ENCODE peak calls at places on chromosomes 7 and 10, in ten cellular contexts. One of them, this sample, is unnamed.

GRCh38 chr10:132457328-132458070 is 60.5 kb downstream of the PWWP2B start:
- DNase-seq in NCI-H2081 treated with DMSO at 0.1 percent for 48 hours: no peak
- DNase-seq in GM23248: no peak
- DNase-seq in NCI-H748 treated with DMSO at 0.1 percent for 48 hours: no peak
- DNase-seq in posterior cingulate gyrus: no peak
- DNase-seq in HL-60: peak; percentile 53
- DNase-seq in CD4-positive, alpha-beta memory T cell: no peak
- DNase-seq in hepatocyte: no peak
- DNase-seq in activated naive CD4-positive, alpha-beta T cell treated with Interleukin-2 at 50 U/mL for 16 hours: no peak
- DNase-seq in heart right ventricle: peak; percentile 10
- DNase-seq in this sample: peak; percentile 63

GRCh38 chr7:51292596-51292995 is 24.0 kb downstream of the COBL start:
- DNase-seq in NCI-H2081 treated with DMSO at 0.1 percent for 48 hours: no peak
- DNase-seq in GM23248: no peak
- DNase-seq in NCI-H748 treated with DMSO at 0.1 percent for 48 hours: no peak
- DNase-seq in posterior cingulate gyrus: no peak
- DNase-seq in HL-60: no peak
- DNase-seq in CD4-positive, alpha-beta memory T cell: no peak
- DNase-seq in hepatocyte: no peak
- DNase-seq in activated naive CD4-positive, alpha-beta T cell treated with Interleukin-2 at 50 U/mL for 16 hours: no peak
- DNase-seq in heart right ventricle: no peak
- DNase-seq in this sample: no peak

GRCh38 chr7:124723012-124723411 is 42.6 kb downstream of the GPR37 start:
- DNase-seq in NCI-H2081 treated with DMSO at 0.1 percent for 48 hours: no peak
- DNase-seq in GM23248: no peak
- DNase-seq in NCI-H748 treated with DMSO at 0.1 percent for 48 hours: no peak
- DNase-seq in posterior cingulate gyrus: no peak
- DNase-seq in HL-60: no peak
- DNase-seq in CD4-positive, alpha-beta memory T cell: no peak
- DNase-seq in hepatocyte: no peak
- DNase-seq in activated naive CD4-positive, alpha-beta T cell treated with Interleukin-2 at 50 U/mL for 16 hours: no peak
- DNase-seq in heart right ventricle: no peak
- DNase-seq in this sample: no peak

GRCh38 chr7:89133357-89133756 is 337.8 kb upstream of the TEX47 start:
- DNase-seq in NCI-H2081 treated with DMSO at 0.1 percent for 48 hours: no peak
- DNase-seq in GM23248: no peak
- DNase-seq in NCI-H748 treated with DMSO at 0.1 percent for 48 hours: no peak
- DNase-seq in posterior cingulate gyrus: no peak
- DNase-seq in HL-60: no peak
- DNase-seq in CD4-positive, alpha-beta memory T cell: no peak
- DNase-seq in hepatocyte: no peak
- DNase-seq in activated naive CD4-positive, alpha-beta T cell treated with Interleukin-2 at 50 U/mL for 16 hours: no peak
- DNase-seq in heart right ventricle: no peak
- DNase-seq in this sample: no peak

GRCh38 chr10:95339863-95340262 is 49.1 kb upstream of the PDLIM1 start:
- DNase-seq in NCI-H2081 treated with DMSO at 0.1 percent for 48 hours: no peak
- DNase-seq in GM23248: no peak
- DNase-seq in NCI-H748 treated with DMSO at 0.1 percent for 48 hours: no peak
- DNase-seq in posterior cingulate gyrus: no peak
- DNase-seq in HL-60: no peak
- DNase-seq in CD4-positive, alpha-beta memory T cell: no peak
- DNase-seq in hepatocyte: no peak
- DNase-seq in activated naive CD4-positive, alpha-beta T cell treated with Interleukin-2 at 50 U/mL for 16 hours: no peak
- DNase-seq in heart right ventricle: no peak
- DNase-seq in this sample: no peak

GRCh38 chr7:131606346-131607290 is 50.2 kb upstream of the PODXL start:
- DNase-seq in NCI-H2081 treated with DMSO at 0.1 percent for 48 hours: no peak
- DNase-seq in GM23248: peak; percentile 25
- DNase-seq in NCI-H748 treated with DMSO at 0.1 percent for 48 hours: no peak
- DNase-seq in posterior cingulate gyrus: no peak
- DNase-seq in HL-60: peak; percentile 56
- DNase-seq in CD4-positive, alpha-beta memory T cell: no peak
- DNase-seq in hepatocyte: no peak
- DNase-seq in activated naive CD4-positive, alpha-beta T cell treated with Interleukin-2 at 50 U/mL for 16 hours: peak; percentile 2
- DNase-seq in heart right ventricle: no peak
- DNase-seq in this sample: no peak

GRCh38 chr7:158410720-158411119 is 176.9 kb downstream of the PTPRN2 start:
- DNase-seq in NCI-H2081 treated with DMSO at 0.1 percent for 48 hours: no peak
- DNase-seq in GM23248: no peak
- DNase-seq in NCI-H748 treated with DMSO at 0.1 percent for 48 hours: no peak
- DNase-seq in posterior cingulate gyrus: no peak
- DNase-seq in HL-60: no peak
- DNase-seq in CD4-positive, alpha-beta memory T cell: no peak
- DNase-seq in hepatocyte: no peak
- DNase-seq in activated naive CD4-positive, alpha-beta T cell treated with Interleukin-2 at 50 U/mL for 16 hours: no peak
- DNase-seq in heart right ventricle: no peak
- DNase-seq in this sample: no peak

GRCh38 chr7:17815318-17815717 is 125.0 kb downstream of the SNX13 start:
- DNase-seq in NCI-H2081 treated with DMSO at 0.1 percent for 48 hours: no peak
- DNase-seq in GM23248: no peak
- DNase-seq in NCI-H748 treated with DMSO at 0.1 percent for 48 hours: no peak
- DNase-seq in posterior cingulate gyrus: no peak
- DNase-seq in HL-60: no peak
- DNase-seq in CD4-positive, alpha-beta memory T cell: no peak
- DNase-seq in hepatocyte: no peak
- DNase-seq in activated naive CD4-positive, alpha-beta T cell treated with Interleukin-2 at 50 U/mL for 16 hours: no peak
- DNase-seq in heart right ventricle: no peak
- DNase-seq in this sample: no peak

GRCh38 chr7:60706-61105 is 131.7 kb upstream of the FAM20C start:
- DNase-seq in NCI-H2081 treated with DMSO at 0.1 percent for 48 hours: no peak
- DNase-seq in GM23248: no peak
- DNase-seq in NCI-H748 treated with DMSO at 0.1 percent for 48 hours: no peak
- DNase-seq in posterior cingulate gyrus: peak; percentile 11
- DNase-seq in HL-60: no peak
- DNase-seq in CD4-positive, alpha-beta memory T cell: no peak
- DNase-seq in hepatocyte: no peak
- DNase-seq in activated naive CD4-positive, alpha-beta T cell treated with Interleukin-2 at 50 U/mL for 16 hours: no peak
- DNase-seq in heart right ventricle: no peak
- DNase-seq in this sample: no peak

GRCh38 chr7:768881-769504 is 41.9 kb upstream of the PRKAR1B start:
- DNase-seq in NCI-H2081 treated with DMSO at 0.1 percent for 48 hours: no peak
- DNase-seq in GM23248: no peak
- DNase-seq in NCI-H748 treated with DMSO at 0.1 percent for 48 hours: no peak
- DNase-seq in posterior cingulate gyrus: no peak
- DNase-seq in HL-60: no peak
- DNase-seq in CD4-positive, alpha-beta memory T cell: no peak
- DNase-seq in hepatocyte: peak; percentile 22
- DNase-seq in activated naive CD4-positive, alpha-beta T cell treated with Interleukin-2 at 50 U/mL for 16 hours: no peak
- DNase-seq in heart right ventricle: peak; percentile 60
- DNase-seq in this sample: no peak

GRCh38 chr7:68206946-68207485 is 1210.4 kb downstream of the TYW1 start:
- DNase-seq in NCI-H2081 treated with DMSO at 0.1 percent for 48 hours: no peak
- DNase-seq in GM23248: no peak
- DNase-seq in NCI-H748 treated with DMSO at 0.1 percent for 48 hours: no peak
- DNase-seq in posterior cingulate gyrus: no peak
- DNase-seq in HL-60: no peak
- DNase-seq in CD4-positive, alpha-beta memory T cell: no peak
- DNase-seq in hepatocyte: no peak
- DNase-seq in activated naive CD4-positive, alpha-beta T cell treated with Interleukin-2 at 50 U/mL for 16 hours: no peak
- DNase-seq in heart right ventricle: no peak
- DNase-seq in this sample: no peak

GRCh38 chr7:83149466-83149865 is 13.2 kb downstream of the PCLO start:
- DNase-seq in NCI-H2081 treated with DMSO at 0.1 percent for 48 hours: no peak
- DNase-seq in GM23248: no peak
- DNase-seq in NCI-H748 treated with DMSO at 0.1 percent for 48 hours: no peak
- DNase-seq in posterior cingulate gyrus: no peak
- DNase-seq in HL-60: no peak
- DNase-seq in CD4-positive, alpha-beta memory T cell: no peak
- DNase-seq in hepatocyte: no peak
- DNase-seq in activated naive CD4-positive, alpha-beta T cell treated with Interleukin-2 at 50 U/mL for 16 hours: no peak
- DNase-seq in heart right ventricle: no peak
- DNase-seq in this sample: no peak

GRCh38 chr7:17854297-17855047 is 85.8 kb downstream of the SNX13 start:
- DNase-seq in NCI-H2081 treated with DMSO at 0.1 percent for 48 hours: no peak
- DNase-seq in GM23248: no peak
- DNase-seq in NCI-H748 treated with DMSO at 0.1 percent for 48 hours: no peak
- DNase-seq in posterior cingulate gyrus: no peak
- DNase-seq in HL-60: no peak
- DNase-seq in CD4-positive, alpha-beta memory T cell: no peak
- DNase-seq in hepatocyte: no peak
- DNase-seq in activated naive CD4-positive, alpha-beta T cell treated with Interleukin-2 at 50 U/mL for 16 hours: no peak
- DNase-seq in heart right ventricle: no peak
- DNase-seq in this sample: no peak

GRCh38 chr10:15719062-15719898 is 442 bp downstream of the ITGA8 start:
- DNase-seq in NCI-H2081 treated with DMSO at 0.1 percent for 48 hours: no peak
- DNase-seq in GM23248: peak; percentile 44
- DNase-seq in NCI-H748 treated with DMSO at 0.1 percent for 48 hours: no peak
- DNase-seq in posterior cingulate gyrus: no peak
- DNase-seq in HL-60: no peak
- DNase-seq in CD4-positive, alpha-beta memory T cell: no peak
- DNase-seq in hepatocyte: peak; percentile 47
- DNase-seq in activated naive CD4-positive, alpha-beta T cell treated with Interleukin-2 at 50 U/mL for 16 hours: no peak
- DNase-seq in heart right ventricle: no peak
- DNase-seq in this sample: no peak

GRCh38 chr10:92291921-92292860 is 1.2 kb downstream of the MARCHF5 start:
- DNase-seq in NCI-H2081 treated with DMSO at 0.1 percent for 48 hours: no peak
- DNase-seq in GM23248: peak; percentile 74
- DNase-seq in NCI-H748 treated with DMSO at 0.1 percent for 48 hours: no peak
- DNase-seq in posterior cingulate gyrus: peak; percentile 42
- DNase-seq in HL-60: peak; percentile 67
- DNase-seq in CD4-positive, alpha-beta memory T cell: peak; percentile 28
- DNase-seq in hepatocyte: peak; percentile 70
- DNase-seq in activated naive CD4-positive, alpha-beta T cell treated with Interleukin-2 at 50 U/mL for 16 hours: peak; percentile 39
- DNase-seq in heart right ventricle: peak; percentile 44
- DNase-seq in this sample: peak; percentile 65

GRCh38 chr7:36165802-36166201 is 12.7 kb downstream of the EEPD1 start:
- DNase-seq in NCI-H2081 treated with DMSO at 0.1 percent for 48 hours: no peak
- DNase-seq in GM23248: no peak
- DNase-seq in NCI-H748 treated with DMSO at 0.1 percent for 48 hours: no peak
- DNase-seq in posterior cingulate gyrus: no peak
- DNase-seq in HL-60: no peak
- DNase-seq in CD4-positive, alpha-beta memory T cell: no peak
- DNase-seq in hepatocyte: no peak
- DNase-seq in activated naive CD4-positive, alpha-beta T cell treated with Interleukin-2 at 50 U/mL for 16 hours: no peak
- DNase-seq in heart right ventricle: no peak
- DNase-seq in this sample: no peak

GRCh38 chr10:95881316-95881715 is 26.5 kb upstream of the CC2D2B start:
- DNase-seq in NCI-H2081 treated with DMSO at 0.1 percent for 48 hours: no peak
- DNase-seq in GM23248: no peak
- DNase-seq in NCI-H748 treated with DMSO at 0.1 percent for 48 hours: no peak
- DNase-seq in posterior cingulate gyrus: no peak
- DNase-seq in HL-60: no peak
- DNase-seq in CD4-positive, alpha-beta memory T cell: no peak
- DNase-seq in hepatocyte: no peak
- DNase-seq in activated naive CD4-positive, alpha-beta T cell treated with Interleukin-2 at 50 U/mL for 16 hours: no peak
- DNase-seq in heart right ventricle: no peak
- DNase-seq in this sample: no peak

GRCh38 chr7:28854750-28855074 is 103.4 kb downstream of the TRIL start:
- DNase-seq in NCI-H2081 treated with DMSO at 0.1 percent for 48 hours: no peak
- DNase-seq in GM23248: peak; percentile 27
- DNase-seq in NCI-H748 treated with DMSO at 0.1 percent for 48 hours: no peak
- DNase-seq in posterior cingulate gyrus: no peak
- DNase-seq in HL-60: no peak
- DNase-seq in CD4-positive, alpha-beta memory T cell: no peak
- DNase-seq in hepatocyte: no peak
- DNase-seq in activated naive CD4-positive, alpha-beta T cell treated with Interleukin-2 at 50 U/mL for 16 hours: no peak
- DNase-seq in heart right ventricle: no peak
- DNase-seq in this sample: no peak

GRCh38 chr10:71852335-71852937 is 1.4 kb upstream of the PSAP start:
- DNase-seq in NCI-H2081 treated with DMSO at 0.1 percent for 48 hours: no peak
- DNase-seq in GM23248: no peak
- DNase-seq in NCI-H748 treated with DMSO at 0.1 percent for 48 hours: no peak
- DNase-seq in posterior cingulate gyrus: peak; percentile 48
- DNase-seq in HL-60: peak; percentile 94
- DNase-seq in CD4-positive, alpha-beta memory T cell: no peak
- DNase-seq in hepatocyte: no peak
- DNase-seq in activated naive CD4-positive, alpha-beta T cell treated with Interleukin-2 at 50 U/mL for 16 hours: no peak
- DNase-seq in heart right ventricle: peak; percentile 44
- DNase-seq in this sample: peak; percentile 52

GRCh38 chr7:47475880-47476227 is 106.1 kb downstream of the TNS3 start:
- DNase-seq in NCI-H2081 treated with DMSO at 0.1 percent for 48 hours: no peak
- DNase-seq in GM23248: no peak
- DNase-seq in NCI-H748 treated with DMSO at 0.1 percent for 48 hours: no peak
- DNase-seq in posterior cingulate gyrus: no peak
- DNase-seq in HL-60: no peak
- DNase-seq in CD4-positive, alpha-beta memory T cell: no peak
- DNase-seq in hepatocyte: no peak
- DNase-seq in activated naive CD4-positive, alpha-beta T cell treated with Interleukin-2 at 50 U/mL for 16 hours: no peak
- DNase-seq in heart right ventricle: no peak
- DNase-seq in this sample: no peak

GRCh38 chr7:145398758-145399157 is 562.9 kb upstream of the TPK1 start:
- DNase-seq in NCI-H2081 treated with DMSO at 0.1 percent for 48 hours: no peak
- DNase-seq in GM23248: no peak
- DNase-seq in NCI-H748 treated with DMSO at 0.1 percent for 48 hours: no peak
- DNase-seq in posterior cingulate gyrus: no peak
- DNase-seq in HL-60: no peak
- DNase-seq in CD4-positive, alpha-beta memory T cell: no peak
- DNase-seq in hepatocyte: no peak
- DNase-seq in activated naive CD4-positive, alpha-beta T cell treated with Interleukin-2 at 50 U/mL for 16 hours: no peak
- DNase-seq in heart right ventricle: no peak
- DNase-seq in this sample: no peak

GRCh38 chr10:92901819-92902234 is 53.5 kb downstream of the EXOC6 start:
- DNase-seq in NCI-H2081 treated with DMSO at 0.1 percent for 48 hours: no peak
- DNase-seq in GM23248: no peak
- DNase-seq in NCI-H748 treated with DMSO at 0.1 percent for 48 hours: no peak
- DNase-seq in posterior cingulate gyrus: no peak
- DNase-seq in HL-60: no peak
- DNase-seq in CD4-positive, alpha-beta memory T cell: peak; percentile 83
- DNase-seq in hepatocyte: no peak
- DNase-seq in activated naive CD4-positive, alpha-beta T cell treated with Interleukin-2 at 50 U/mL for 16 hours: peak; percentile 9
- DNase-seq in heart right ventricle: no peak
- DNase-seq in this sample: no peak

GRCh38 chr7:124459101-124460052 is 306.2 kb downstream of the GPR37 start:
- DNase-seq in NCI-H2081 treated with DMSO at 0.1 percent for 48 hours: no peak
- DNase-seq in GM23248: no peak
- DNase-seq in NCI-H748 treated with DMSO at 0.1 percent for 48 hours: no peak
- DNase-seq in posterior cingulate gyrus: no peak
- DNase-seq in HL-60: no peak
- DNase-seq in CD4-positive, alpha-beta memory T cell: no peak
- DNase-seq in hepatocyte: peak; percentile 26
- DNase-seq in activated naive CD4-positive, alpha-beta T cell treated with Interleukin-2 at 50 U/mL for 16 hours: no peak
- DNase-seq in heart right ventricle: no peak
- DNase-seq in this sample: no peak

GRCh38 chr10:43403911-43404674 is 4.9 kb downstream of the HNRNPF start:
- DNase-seq in NCI-H2081 treated with DMSO at 0.1 percent for 48 hours: no peak
- DNase-seq in GM23248: peak; percentile 29
- DNase-seq in NCI-H748 treated with DMSO at 0.1 percent for 48 hours: no peak
- DNase-seq in posterior cingulate gyrus: no peak
- DNase-seq in HL-60: no peak
- DNase-seq in CD4-positive, alpha-beta memory T cell: no peak
- DNase-seq in hepatocyte: no peak
- DNase-seq in activated naive CD4-positive, alpha-beta T cell treated with Interleukin-2 at 50 U/mL for 16 hours: no peak
- DNase-seq in heart right ventricle: no peak
- DNase-seq in this sample: no peak

GRCh38 chr7:94061316-94061715 is 57.2 kb upstream of the BET1 start:
- DNase-seq in NCI-H2081 treated with DMSO at 0.1 percent for 48 hours: no peak
- DNase-seq in GM23248: no peak
- DNase-seq in NCI-H748 treated with DMSO at 0.1 percent for 48 hours: no peak
- DNase-seq in posterior cingulate gyrus: no peak
- DNase-seq in HL-60: no peak
- DNase-seq in CD4-positive, alpha-beta memory T cell: no peak
- DNase-seq in hepatocyte: no peak
- DNase-seq in activated naive CD4-positive, alpha-beta T cell treated with Interleukin-2 at 50 U/mL for 16 hours: no peak
- DNase-seq in heart right ventricle: no peak
- DNase-seq in this sample: no peak

GRCh38 chr10:126331101-126331500 is 57.2 kb downstream of the ADAM12 start:
- DNase-seq in NCI-H2081 treated with DMSO at 0.1 percent for 48 hours: no peak
- DNase-seq in GM23248: peak; percentile 32
- DNase-seq in NCI-H748 treated with DMSO at 0.1 percent for 48 hours: no peak
- DNase-seq in posterior cingulate gyrus: no peak
- DNase-seq in HL-60: no peak
- DNase-seq in CD4-positive, alpha-beta memory T cell: no peak
- DNase-seq in hepatocyte: no peak
- DNase-seq in activated naive CD4-positive, alpha-beta T cell treated with Interleukin-2 at 50 U/mL for 16 hours: no peak
- DNase-seq in heart right ventricle: no peak
- DNase-seq in this sample: no peak

GRCh38 chr10:6780008-6780677 is 200.1 kb upstream of the PRKCQ start:
- DNase-seq in NCI-H2081 treated with DMSO at 0.1 percent for 48 hours: no peak
- DNase-seq in GM23248: no peak
- DNase-seq in NCI-H748 treated with DMSO at 0.1 percent for 48 hours: no peak
- DNase-seq in posterior cingulate gyrus: no peak
- DNase-seq in HL-60: no peak
- DNase-seq in CD4-positive, alpha-beta memory T cell: no peak
- DNase-seq in hepatocyte: no peak
- DNase-seq in activated naive CD4-positive, alpha-beta T cell treated with Interleukin-2 at 50 U/mL for 16 hours: no peak
- DNase-seq in heart right ventricle: no peak
- DNase-seq in this sample: no peak

GRCh38 chr10:61627266-61627665 is 35.5 kb upstream of the CABCOCO1 start:
- DNase-seq in NCI-H2081 treated with DMSO at 0.1 percent for 48 hours: no peak
- DNase-seq in GM23248: peak; percentile 60
- DNase-seq in NCI-H748 treated with DMSO at 0.1 percent for 48 hours: no peak
- DNase-seq in posterior cingulate gyrus: no peak
- DNase-seq in HL-60: no peak
- DNase-seq in CD4-positive, alpha-beta memory T cell: no peak
- DNase-seq in hepatocyte: no peak
- DNase-seq in activated naive CD4-positive, alpha-beta T cell treated with Interleukin-2 at 50 U/mL for 16 hours: no peak
- DNase-seq in heart right ventricle: no peak
- DNase-seq in this sample: no peak

This sample was measured in B cell.